ENCODE peak calls at places on chromosomes 2 and 18, in four cellular contexts. One of them, this sample, is unnamed.
A peak's percentile ranks its signal among the peaks of the same experiment; 100 is the strongest.

GRCh38 chr2:28766070-28766469 is 14.4 kb downstream of the PPP1CB start:
- DNase-seq in kidney: no peak
- DNase-seq in aorta: no peak
- DNase-seq in fibroblast of pulmonary artery: no peak
- DNase-seq in this sample: no peak

GRCh38 chr2:67169417-67170140 is 227.6 kb upstream of the ETAA1 start:
- DNase-seq in fibroblast of pulmonary artery: no peak
- DNase-seq in aorta: no peak
- DNase-seq in kidney: no peak
- DNase-seq in this sample: no peak

GRCh38 chr2:173521450-173522192 is 166.9 kb downstream of the CDCA7 start:
- DNase-seq in kidney: no peak
- DNase-seq in aorta: no peak
- DNase-seq in fibroblast of pulmonary artery: no peak
- DNase-seq in this sample: no peak

GRCh38 chr18:47528343-47528742 is 276.9 kb upstream of the SKOR2 start:
- DNase-seq in aorta: no peak
- DNase-seq in kidney: no peak
- DNase-seq in fibroblast of pulmonary artery: no peak
- DNase-seq in this sample: no peak

GRCh38 chr2:157480182-157480961 is 36.5 kb upstream of the CYTIP start:
- DNase-seq in fibroblast of pulmonary artery: peak; percentile 69
- DNase-seq in aorta: peak; percentile 59
- DNase-seq in kidney: peak; percentile 57
- DNase-seq in this sample: peak; percentile 48

GRCh38 chr2:65479528-65479927 is 47.1 kb upstream of the SPRED2 start:
- DNase-seq in fibroblast of pulmonary artery: no peak
- DNase-seq in kidney: peak; percentile 76
- DNase-seq in aorta: no peak
- DNase-seq in this sample: no peak

GRCh38 chr2:33219850-33220275 is 256.6 kb upstream of the RASGRP3 start:
- DNase-seq in aorta: no peak
- DNase-seq in fibroblast of pulmonary artery: peak; percentile 33
- DNase-seq in kidney: no peak
- DNase-seq in this sample: no peak

GRCh38 chr2:54208364-54209240 is 47.4 kb downstream of the TSPYL6 start:
- DNase-seq in fibroblast of pulmonary artery: peak; percentile 64
- DNase-seq in aorta: no peak
- DNase-seq in kidney: no peak
- DNase-seq in this sample: no peak

GRCh38 chr18:4438938-4439337 is 16.2 kb downstream of the DLGAP1 start:
- DNase-seq in kidney: no peak
- DNase-seq in aorta: no peak
- DNase-seq in fibroblast of pulmonary artery: no peak
- DNase-seq in this sample: no peak

GRCh38 chr18:4181882-4182568 is 273.1 kb downstream of the DLGAP1 start:
- DNase-seq in kidney: no peak
- DNase-seq in aorta: no peak
- DNase-seq in fibroblast of pulmonary artery: no peak
- DNase-seq in this sample: no peak

GRCh38 chr18:28584726-28585125 is 407.8 kb upstream of the CDH2 start:
- DNase-seq in fibroblast of pulmonary artery: peak; percentile 73
- DNase-seq in kidney: no peak
- DNase-seq in aorta: no peak
- DNase-seq in this sample: no peak

GRCh38 chr18:45359275-45360009 is 255.8 kb upstream of the SLC14A2 start:
- DNase-seq in kidney: no peak
- DNase-seq in fibroblast of pulmonary artery: no peak
- DNase-seq in aorta: no peak
- DNase-seq in this sample: no peak

GRCh38 chr2:166057363-166058169 is 70.3 kb downstream of the SCN1A start:
- DNase-seq in aorta: no peak
- DNase-seq in kidney: no peak
- DNase-seq in fibroblast of pulmonary artery: peak; percentile 78
- DNase-seq in this sample: no peak

GRCh38 chr2:219965287-219965870 is 337.9 kb downstream of the SLC4A3 start:
- DNase-seq in fibroblast of pulmonary artery: no peak
- DNase-seq in kidney: no peak
- DNase-seq in aorta: no peak
- DNase-seq in this sample: no peak

GRCh38 chr18:9615280-9615797 is 980 bp upstream of the PPP4R1 start:
- DNase-seq in fibroblast of pulmonary artery: no peak
- DNase-seq in kidney: no peak
- DNase-seq in aorta: no peak
- DNase-seq in this sample: no peak

GRCh38 chr18:58466636-58467205 is 162.2 kb downstream of the ALPK2 start:
- DNase-seq in aorta: no peak
- DNase-seq in fibroblast of pulmonary artery: no peak
- DNase-seq in kidney: no peak
- DNase-seq in this sample: no peak

GRCh38 chr2:55743583-55743982 is 49.9 kb upstream of the PNPT1 start:
- DNase-seq in aorta: no peak
- DNase-seq in kidney: no peak
- DNase-seq in fibroblast of pulmonary artery: peak; percentile 77
- DNase-seq in this sample: no peak

GRCh38 chr2:190863946-190864345 is 16.7 kb upstream of the GLS start:
- DNase-seq in kidney: no peak
- DNase-seq in aorta: no peak
- DNase-seq in fibroblast of pulmonary artery: no peak
- DNase-seq in this sample: no peak

GRCh38 chr2:169637620-169638019 is 53.5 kb downstream of the PPIG start:
- DNase-seq in aorta: no peak
- DNase-seq in kidney: no peak
- DNase-seq in fibroblast of pulmonary artery: peak; percentile 75
- DNase-seq in this sample: no peak

GRCh38 chr18:46461993-46462392 is 195.0 kb downstream of the LOXHD1 start:
- DNase-seq in kidney: no peak
- DNase-seq in fibroblast of pulmonary artery: no peak
- DNase-seq in aorta: no peak
- DNase-seq in this sample: no peak